ENCODE peak calls at places on chromosome 2, in five cellular contexts. Q is NCI-H524, X is mucosa of descending colon, W is lower lobe of right lung, S is suprapubic skin. D is an unnamed sample.

GRCh38 chr2:131756141-131756907 is 228.6 kb downstream of the CCDC74A start:
- DNase-seq in S (no peak), X (peak; percentile 44), W (no peak), Q (no peak), D (no peak)

GRCh38 chr2:232588680-232589585 is 38.4 kb downstream of the EIF4E2 start:
- DNase-seq in Q (no peak), X (peak; percentile 80), S (no peak), W (peak; percentile 51), D (no peak)

GRCh38 chr2:64604929-64605550 is 48.7 kb downstream of the SERTAD2 start:
- DNase-seq in X (no peak), S (no peak), Q (no peak), W (no peak), D (no peak)

GRCh38 chr2:56130463-56131070 is 53.2 kb upstream of the CCDC85A start:
- DNase-seq in Q (no peak), S (no peak), W (no peak), X (no peak), D (peak; percentile 51)

GRCh38 chr2:162574615-162575452 is 230.9 kb downstream of the GCA start:
- DNase-seq in Q (no peak), S (no peak), W (no peak), X (no peak), D (no peak)

GRCh38 chr2:1045109-1045508 is 94.5 kb downstream of the SNTG2 start:
- DNase-seq in Q (no peak), X (no peak), S (no peak), W (no peak), D (no peak)

GRCh38 chr2:68837164-68837860 is 33.9 kb downstream of the BMP10 start:
- DNase-seq in W (peak; percentile 91), S (no peak), Q (no peak), X (peak; percentile 82), D (no peak)

GRCh38 chr2:86017901-86018896 is 87.5 kb downstream of the POLR1A start:
- DNase-seq in W (peak; percentile 62), S (peak; percentile 67), X (no peak), Q (no peak), D (no peak)

GRCh38 chr2:179251865-179252264 is 12.8 kb downstream of the SESTD1 start:
- DNase-seq in W (no peak), Q (no peak), S (no peak), X (no peak), D (no peak)

GRCh38 chr2:74096061-74096460 is 51.7 kb downstream of the BOLA3 start:
- DNase-seq in W (no peak), X (no peak), S (no peak), Q (no peak), D (no peak)

GRCh38 chr2:48860391-48860790 is 104.9 kb upstream of the LHCGR start:
- DNase-seq in Q (no peak), S (no peak), X (no peak), W (no peak), D (no peak)

GRCh38 chr2:2757764-2758163 is 426.7 kb upstream of the MYT1L start:
- DNase-seq in X (no peak), W (no peak), Q (no peak), S (no peak), D (no peak)

GRCh38 chr2:112782234-112782799 is 2.0 kb downstream of the IL1A start:
- DNase-seq in W (no peak), S (no peak), Q (no peak), X (no peak), D (no peak)

GRCh38 chr2:142140434-142140845 is 9.6 kb upstream of the LRP1B start:
- DNase-seq in S (no peak), W (no peak), X (no peak), Q (no peak), D (no peak)

GRCh38 chr2:32135409-32135808 is 30.3 kb upstream of the SLC30A6 start:
- DNase-seq in S (no peak), Q (no peak), X (no peak), W (no peak), D (peak; percentile 31)

GRCh38 chr2:73208258-73208657 is 5.8 kb upstream of the SMYD5 start:
- DNase-seq in W (no peak), S (no peak), X (no peak), Q (no peak), D (no peak)

GRCh38 chr2:180077295-180077906 is 70.3 kb upstream of the CWC22 start:
- DNase-seq in X (no peak), Q (no peak), S (no peak), W (no peak), D (peak; percentile 21)

GRCh38 chr2:10796703-10797102 is 15.9 kb downstream of the PDIA6 start:
- DNase-seq in S (no peak), Q (no peak), W (no peak), X (no peak), D (no peak)

GRCh38 chr2:127342101-127342500 is 45.7 kb downstream of the MAP3K2 start:
- DNase-seq in X (no peak), Q (no peak), S (no peak), W (no peak), D (no peak)

GRCh38 chr2:240293865-240294461 is 141.5 kb upstream of the GPC1 start:
- DNase-seq in W (no peak), Q (peak; percentile 43), S (no peak), X (no peak), D (no peak)

GRCh38 chr2:238910751-238911351 is 63.0 kb downstream of the TWIST2 start:
- DNase-seq in W (no peak), Q (peak; percentile 41), X (no peak), S (peak; percentile 54), D (no peak)

GRCh38 chr2:71849603-71850305 is 297.9 kb downstream of the CYP26B1 start:
- DNase-seq in W (no peak), S (no peak), Q (no peak), X (no peak), D (no peak)

GRCh38 chr2:158730621-158730905 is 64.6 kb upstream of the DAPL1 start:
- DNase-seq in X (no peak), S (no peak), W (no peak), Q (no peak), D (no peak)

GRCh38 chr2:58954880-58955385 is 713.8 kb upstream of the FANCL start:
- DNase-seq in W (no peak), S (no peak), Q (no peak), X (no peak), D (no peak)

GRCh38 chr2:164621761-164622105 is 451 bp upstream of the GRB14 start:
- DNase-seq in S (no peak), Q (no peak), W (no peak), X (no peak), D (no peak)

GRCh38 chr2:64825831-64826496 is 163.2 kb upstream of the SLC1A4 start:
- DNase-seq in S (no peak), Q (no peak), W (no peak), X (no peak), D (no peak)

GRCh38 chr2:215863687-215864086 is 149.7 kb downstream of the MREG start:
- DNase-seq in W (no peak), Q (no peak), X (no peak), S (no peak), D (no peak)

GRCh38 chr2:231907765-231908164 is 18.4 kb downstream of the NPPC start:
- DNase-seq in X (no peak), W (no peak), Q (no peak), S (no peak), D (peak; percentile 4)

GRCh38 chr2:17813742-17814458 is 2.4 kb upstream of the MSGN1 start:
- DNase-seq in Q (peak; percentile 80), S (no peak), X (no peak), W (no peak), D (peak; percentile 56)

GRCh38 chr2:213816583-213816982 is 532.3 kb downstream of the SPAG16 start:
- DNase-seq in W (no peak), X (no peak), S (no peak), Q (no peak), D (no peak)

GRCh38 chr2:9982248-9982647 is 30.8 kb downstream of the GRHL1 start:
- DNase-seq in Q (no peak), X (no peak), W (no peak), S (no peak), D (no peak)